ENCODE peak calls at places on chromosome 6, in five cellular contexts. A, H, K, J and V are unnamed samples.

GRCh38 chr6:119445666-119446622 is 96.4 kb upstream of the MAN1A1 start:
- DNase-seq in A (no peak), H (peak; percentile 68), K (no peak), J (no peak), V (no peak)

GRCh38 chr6:82260890-82261732 is 13.6 kb upstream of the IBTK start:
- DNase-seq in A (no peak), H (no peak), K (no peak), J (no peak), V (no peak)

GRCh38 chr6:68468244-68468884 is 166.7 kb upstream of the ADGRB3 start:
- DNase-seq in A (no peak), H (peak; percentile 38), K (no peak), J (no peak), V (no peak)

GRCh38 chr6:18441253-18441979 is 54.3 kb downstream of the RNF144B start:
- DNase-seq in A (no peak), H (no peak), K (no peak), J (no peak), V (no peak)

GRCh38 chr6:166627875-166628849 is 1.1 kb upstream of the RPS6KA2 start:
- DNase-seq in A (peak; percentile 79), H (peak; percentile 47), K (peak; percentile 88), J (peak; percentile 71), V (peak; percentile 17)

GRCh38 chr6:154572592-154572991 is 62.1 kb upstream of the CNKSR3 start:
- DNase-seq in A (no peak), H (no peak), K (peak; percentile 64), J (no peak), V (no peak)

GRCh38 chr6:31293343-31293742 is 21.5 kb upstream of the HLA-C start:
- DNase-seq in A (no peak), H (peak; percentile 40), K (no peak), J (no peak), V (no peak)

GRCh38 chr6:5398530-5398929 is 137.2 kb downstream of the FARS2 start:
- DNase-seq in A (no peak), H (peak; percentile 61), K (no peak), J (no peak), V (no peak)

GRCh38 chr6:116779569-116780164 is 14.1 kb upstream of the FAM162B start:
- DNase-seq in A (no peak), H (peak; percentile 67), K (no peak), J (no peak), V (no peak)

GRCh38 chr6:44001318-44001868 is 125.9 kb downstream of the MRPL14 start:
- DNase-seq in A (peak; percentile 31), H (peak; percentile 40), K (peak; percentile 49), J (peak; percentile 12), V (no peak)
- TF ChIP-seq CTCF in A (peak; percentile 23), H (peak; percentile 9), K (no peak), J (peak; percentile 38), V (no peak)

GRCh38 chr6:12371151-12371550 is 81.0 kb downstream of the EDN1 start:
- DNase-seq in A (no peak), H (no peak), K (no peak), J (no peak), V (no peak)
- H3K4me3 ChIP-seq in A (no peak overlapping the region), H (no peak overlapping the region), K (no peak overlapping the region), J (no peak overlapping the region), V (no peak overlapping the region)

DNA sequence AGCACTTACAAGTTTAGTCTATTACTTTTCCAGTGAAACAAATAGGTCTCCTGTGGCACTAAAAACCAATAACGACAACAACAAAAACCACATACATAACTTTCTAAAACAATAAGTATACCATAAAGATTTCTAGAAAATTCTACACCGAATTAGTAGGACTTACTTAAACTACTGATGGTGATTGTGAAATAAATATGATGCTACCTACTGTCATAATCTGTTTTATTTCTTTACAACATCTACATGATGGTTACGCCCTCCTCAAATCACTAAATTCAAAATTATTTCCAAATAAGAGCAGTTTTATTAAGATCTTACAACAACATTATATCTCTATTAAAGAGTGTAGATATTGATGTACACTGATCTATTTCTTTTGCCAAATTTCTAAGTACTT is 147.0 kb downstream of the DST start:
- DNase-seq in A (no peak), H (no peak), K (no peak), J (no peak), V (no peak)
- H3K4me1 ChIP-seq in A (no peaks in the 10 kb centered on the region), H (peaks cover 4% of the 10 kb centered on the region), K (peaks cover 10% of the 10 kb centered on the region), J (no peaks in the 10 kb centered on the region), V (peaks cover 20% of the 10 kb centered on the region)

GRCh38 chr6:151276112-151276745 is 36.5 kb downstream of the AKAP12 start:
- DNase-seq in A (no peak), H (peak; percentile 77), K (peak; percentile 69), J (no peak), V (no peak)
- TF ChIP-seq CTCF in A (no peak), H (no peak), K (peak; percentile 8), J (no peak), V (no peak)

GRCh38 chr6:1890071-1890470 is 280.4 kb downstream of the FOXC1 start:
- DNase-seq in A (no peak), H (no peak), K (no peak), J (no peak), V (no peak)

GRCh38 chr6:1890987-1891386 is 281.3 kb downstream of the FOXC1 start:
- DNase-seq in A (no peak), H (no peak), K (no peak), J (no peak), V (no peak)

GRCh38 chr6:1884313-1884712 is 274.6 kb downstream of the FOXC1 start:
- DNase-seq in A (no peak), H (no peak), K (no peak), J (no peak), V (no peak)

DNA sequence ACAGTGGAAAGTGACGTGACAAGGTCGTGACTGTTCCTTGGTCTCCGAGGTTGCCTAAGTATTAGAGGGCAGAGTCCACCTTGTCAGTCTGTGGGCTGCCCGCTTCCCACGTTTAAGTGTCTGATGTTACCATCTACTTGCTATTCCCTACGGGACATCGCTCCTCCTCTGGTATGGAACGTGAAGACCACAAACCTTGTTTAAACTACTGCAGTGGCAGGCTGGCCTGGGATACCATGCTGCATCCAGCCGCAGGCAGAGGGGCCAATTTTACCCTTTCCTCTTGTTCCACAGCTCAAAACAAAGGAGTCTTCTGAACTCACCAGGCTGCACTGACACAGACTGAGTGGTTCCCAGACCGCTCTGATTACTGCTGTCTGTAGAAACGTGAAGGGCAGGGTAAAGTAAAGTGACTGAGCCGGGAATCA is 275.9 kb downstream of the FOXC1 start:
- DNase-seq in A (peak; percentile 52), H (no peak), K (no peak), J (no peak), V (no peak)
- H3K4me3 ChIP-seq in A (no peak overlapping the region), H (no peak overlapping the region), K (no peak overlapping the region), J (no peak overlapping the region), V (no peak overlapping the region)

GRCh38 chr6:14241255-14242070 is 123.9 kb downstream of the CD83 start:
- DNase-seq in A (no peak), H (no peak), K (no peak), J (no peak), V (no peak)
- H3K4me1 ChIP-seq in A (no peaks in the 10 kb centered on the region), H (no peaks in the 10 kb centered on the region), K (no peaks in the 10 kb centered on the region), J (no peaks in the 10 kb centered on the region), V (no peaks in the 10 kb centered on the region)

GRCh38 chr6:148556415-148556814 is 190.4 kb upstream of the UST start:
- DNase-seq in A (no peak), H (no peak), K (no peak), J (no peak), V (no peak)

GRCh38 chr6:148557796-148558457 is 188.9 kb upstream of the UST start:
- DNase-seq in A (no peak), H (no peak), K (no peak), J (no peak), V (no peak)

GRCh38 chr6:148561629-148562028 is 185.2 kb upstream of the UST start:
- DNase-seq in A (no peak), H (no peak), K (no peak), J (no peak), V (no peak)

GRCh38 chr6:148563066-148563465 is 183.8 kb upstream of the UST start:
- DNase-seq in A (no peak), H (no peak), K (no peak), J (no peak), V (no peak)

DNA sequence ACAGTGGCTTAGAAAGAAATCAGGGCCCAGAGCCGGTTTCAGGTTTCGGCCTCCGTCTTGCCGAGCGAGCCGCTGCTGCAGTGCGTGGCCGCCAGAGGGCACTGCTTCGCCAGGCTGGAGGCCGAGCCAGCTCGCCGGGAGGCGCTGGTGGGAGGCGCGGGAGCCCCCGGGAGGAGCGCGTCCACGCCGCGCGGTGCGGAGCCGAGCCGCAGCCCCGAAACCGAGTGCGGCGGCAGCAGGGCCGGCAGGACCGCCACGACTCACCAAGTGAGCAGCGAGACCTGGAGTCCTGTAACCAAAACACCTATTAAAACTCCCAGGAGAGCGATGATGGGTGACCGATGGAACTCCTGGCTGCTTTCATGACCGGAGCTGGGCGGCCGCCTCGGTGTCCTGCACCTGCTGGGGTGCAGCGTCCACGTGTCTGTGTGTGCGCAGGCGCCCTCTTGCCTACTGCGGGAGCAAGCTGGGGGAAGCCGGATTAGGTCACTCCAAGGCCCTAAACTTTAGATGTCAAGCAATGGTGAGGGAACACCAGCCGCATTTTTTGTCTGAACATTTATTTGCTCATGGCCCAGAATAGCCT is 186.9 kb upstream of the UST start:
- DNase-seq in A (peak; percentile 84), H (peak; percentile 72), K (peak; percentile 78), J (peak; percentile 73), V (no peak)
- TF ChIP-seq CTCF in A (peak; percentile 96), H (peak; percentile 90), K (peak; percentile 87), J (peak; percentile 94), V (peak; percentile 97)

DNA sequence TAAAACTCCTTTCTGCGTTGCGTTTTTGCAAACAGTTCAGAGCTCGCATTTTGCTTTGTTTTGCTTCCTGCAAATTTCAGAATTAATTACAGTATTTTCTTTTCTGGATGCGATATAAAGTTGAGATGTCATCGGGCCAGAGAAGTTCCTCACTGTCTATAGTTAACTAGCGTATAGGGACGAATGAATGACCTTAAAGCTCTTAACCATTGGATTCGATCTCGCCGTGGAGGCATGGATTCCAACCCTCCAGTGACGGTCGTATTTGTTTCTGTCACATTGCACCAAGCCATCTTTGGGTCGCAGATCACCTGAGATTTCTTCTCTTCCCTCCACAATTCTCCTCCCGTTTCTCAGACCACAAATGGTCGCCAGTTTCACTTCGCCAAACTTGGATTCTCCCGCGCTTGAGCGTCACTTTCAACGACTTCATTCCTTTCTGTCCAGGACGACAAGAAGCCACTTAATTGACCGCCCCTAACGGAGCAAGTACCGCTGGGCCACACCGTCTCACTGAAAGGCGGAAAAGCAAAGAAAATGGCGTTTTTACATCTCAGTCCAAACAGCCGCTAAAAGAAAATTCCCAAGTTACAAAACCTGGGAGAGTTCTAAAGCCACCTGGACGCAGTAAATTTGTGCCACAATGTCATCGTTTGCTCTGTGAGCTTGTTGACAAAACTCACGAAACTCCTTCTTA is 85.3 kb upstream of the ZNF184 start:
- DNase-seq in A (no peak), H (peak; percentile 4), K (no peak), J (no peak), V (no peak)
- H3K4me3 ChIP-seq in A (no peak overlapping the region), H (peak overlapping the region; percentile 29), K (no peak overlapping the region), J (no peak overlapping the region), V (no peak overlapping the region)

GRCh38 chr6:43171284-43172126 is 436 bp downstream of the SRF start:
- DNase-seq in A (peak; percentile 37), H (no peak), K (no peak), J (no peak), V (no peak)

GRCh38 chr6:43173496-43174262 is 2.6 kb downstream of the SRF start:
- DNase-seq in A (no peak), H (no peak), K (no peak), J (no peak), V (no peak)

GRCh38 chr6:43172127-43173007 is 1.3 kb downstream of the SRF start:
- DNase-seq in A (peak; percentile 54), H (peak; percentile 42), K (peak; percentile 86), J (peak; percentile 63), V (no peak)

GRCh38 chr6:43174263-43175112 is 3.4 kb downstream of the SRF start:
- DNase-seq in A (peak; percentile 98), H (peak; percentile 99), K (peak; percentile 99), J (peak; percentile 99), V (peak; percentile 96)

GRCh38 chr6:43170452-43171283 is at the start of gene SRF:
- DNase-seq in A (peak; percentile 100), H (peak; percentile 99), K (peak; percentile 100), J (peak; percentile 99), V (peak; percentile 98)
- H3K4me1 ChIP-seq in A (peaks cover 34% of the 10 kb centered on the region), H (peaks cover 17% of the 10 kb centered on the region), K (peaks cover 41% of the 10 kb centered on the region), J (peaks cover 24% of the 10 kb centered on the region), V (peaks cover 29% of the 10 kb centered on the region)